ENCODE peak calls at places on chromosome 4, in nine cellular contexts. M, E, X, T, V, G, U, L and I are unnamed samples.

GRCh38 chr4:20422398-20422797 is 170.7 kb downstream of the SLIT2 start:
- DNase-seq in M (peak; percentile 50), E (peak; percentile 52), X (peak; percentile 31), T (no peak), V (peak; percentile 48), G (no peak), U (peak; percentile 6), L (peak; percentile 61), I (no peak)

GRCh38 chr4:1364748-1365147 is 17.7 kb downstream of the UVSSA start:
- DNase-seq in M (no peak), E (no peak), X (no peak), T (no peak), V (no peak), G (no peak), U (no peak), L (no peak), I (no peak)

GRCh38 chr4:93788712-93789111 is 39.8 kb upstream of the ATOH1 start:
- DNase-seq in M (no peak), E (no peak), X (peak; percentile 12), T (no peak), V (no peak), G (no peak), U (no peak), L (peak; percentile 3), I (no peak)

GRCh38 chr4:151745727-151746231 is 15.0 kb downstream of the GATB start:
- DNase-seq in M (no peak), E (no peak), X (no peak), T (no peak), V (no peak), G (no peak), U (no peak), L (peak; percentile 73), I (no peak)

GRCh38 chr4:109649872-109650271 is 53.4 kb downstream of the CASP6 start:
- DNase-seq in M (no peak), E (no peak), X (no peak), T (no peak), V (no peak), G (no peak), U (no peak), L (no peak), I (no peak)

GRCh38 chr4:16659120-16659519 is 239.3 kb downstream of the LDB2 start:
- DNase-seq in M (no peak), E (no peak), X (no peak), T (no peak), V (no peak), G (no peak), U (no peak), L (no peak), I (no peak)

GRCh38 chr4:3680656-3681055 is 85.5 kb upstream of the ADRA2C start:
- DNase-seq in M (no peak), E (no peak), X (no peak), T (peak; percentile 60), V (no peak), G (no peak), U (no peak), L (no peak), I (no peak)

GRCh38 chr4:139530833-139531427 is 25.1 kb downstream of the SETD7 start:
- DNase-seq in M (peak; percentile 72), E (no peak), X (peak; percentile 29), T (no peak), V (peak; percentile 66), G (peak; percentile 10), U (peak; percentile 40), L (peak; percentile 56), I (peak; percentile 21)

GRCh38 chr4:145505945-145506344 is 24.3 kb downstream of the SMAD1 start:
- DNase-seq in M (no peak), E (no peak), X (no peak), T (no peak), V (no peak), G (no peak), U (no peak), L (no peak), I (no peak)

GRCh38 chr4:56212774-56213173 is 174.5 kb downstream of the AASDH start:
- DNase-seq in M (no peak), E (no peak), X (no peak), T (no peak), V (no peak), G (no peak), U (no peak), L (no peak), I (no peak)

GRCh38 chr4:9898596-9899345 is 117.3 kb downstream of the DRD5 start:
- DNase-seq in M (no peak), E (no peak), X (peak; percentile 17), T (no peak), V (peak; percentile 84), G (no peak), U (no peak), L (no peak), I (no peak)